ENCODE peak calls at places on chromosome 20, in six cellular contexts. U, K, R, N, W and D are unnamed samples. For H3K27me3, the result is how much of the 10 kb centered on the place peaks cover.

GRCh38 chr20:24109008-24109407 is 120.4 kb upstream of the GGTLC1 start:
- DNase-seq in U (no peak), K (no peak), R (no peak), N (no peak), W (no peak), D (no peak)

GRCh38 chr20:3171391-3172125 is 1.8 kb downstream of the LZTS3 start:
- DNase-seq in U (no peak), K (no peak), R (no peak), N (no peak), W (no peak), D (no peak)

GRCh38 chr20:59472059-59472458 is 132.3 kb upstream of the PHACTR3 start:
- DNase-seq in U (no peak), K (no peak), R (no peak), N (no peak), W (no peak), D (no peak)

GRCh38 chr20:47382746-47383145 is 26.2 kb upstream of the ZMYND8 start:
- DNase-seq in U (no peak), K (no peak), R (no peak), N (no peak), W (peak), D (no peak)

GRCh38 chr20:24776755-24777271 is 172.3 kb upstream of the CST7 start:
- DNase-seq in U (no peak), K (no peak), R (no peak), N (no peak), W (no peak), D (no peak)

GRCh38 chr20:18712877-18713276 is 100.7 kb upstream of the SCP2D1 start:
- DNase-seq in U (no peak), K (no peak), R (no peak), N (no peak), W (no peak), D (no peak)

GRCh38 chr20:16662462-16662861 is 67.4 kb upstream of the SNRPB2 start:
- DNase-seq in U (no peak), K (no peak), R (no peak), N (no peak), W (no peak), D (no peak)

GRCh38 chr20:59207742-59208357 is 44.2 kb downstream of the ZNF831 start:
- DNase-seq in U (peak), K (peak), R (peak), N (no peak), W (no peak), D (peak)

GRCh38 chr20:62522748-62523396 is 47.1 kb upstream of the GATA5 start:
- DNase-seq in U (no peak), K (no peak), R (no peak), N (no peak), W (no peak), D (no peak)

GRCh38 chr20:63835031-63835858 is 4.2 kb upstream of the ZBTB46 start:
- DNase-seq in U (no peak), K (peak), R (peak), N (peak), W (peak), D (peak)

GRCh38 chr20:36346256-36346655 is 40.1 kb downstream of the DLGAP4 start:
- DNase-seq in U (no peak), K (no peak), R (no peak), N (no peak), W (no peak), D (no peak)

GRCh38 chr20:3405696-3406358 is 1.6 kb downstream of the DNAAF9 start:
- DNase-seq in U (no peak), K (no peak), R (no peak), N (no peak), W (no peak), D (no peak)

GRCh38 chr20:59785986-59786753 is 147.3 kb downstream of the SYCP2 start:
- DNase-seq in U (no peak), K (no peak), R (no peak), N (no peak), W (no peak), D (peak)

GRCh38 chr20:58006346-58007316 is 221.8 kb downstream of the ANKRD60 start:
- DNase-seq in U (no peak), K (no peak), R (no peak), N (no peak), W (no peak), D (no peak)

GRCh38 chr20:20017852-20018245 is 687 bp downstream of the NAA20 start:
- DNase-seq in U (peak), K (no peak), R (no peak), N (no peak), W (peak), D (no peak)

GRCh38 chr20:5008743-5009142 is 7.4 kb upstream of the SLC23A2 start:
- DNase-seq in U (no peak), K (no peak), R (peak), N (peak), W (no peak), D (no peak)

DNA sequence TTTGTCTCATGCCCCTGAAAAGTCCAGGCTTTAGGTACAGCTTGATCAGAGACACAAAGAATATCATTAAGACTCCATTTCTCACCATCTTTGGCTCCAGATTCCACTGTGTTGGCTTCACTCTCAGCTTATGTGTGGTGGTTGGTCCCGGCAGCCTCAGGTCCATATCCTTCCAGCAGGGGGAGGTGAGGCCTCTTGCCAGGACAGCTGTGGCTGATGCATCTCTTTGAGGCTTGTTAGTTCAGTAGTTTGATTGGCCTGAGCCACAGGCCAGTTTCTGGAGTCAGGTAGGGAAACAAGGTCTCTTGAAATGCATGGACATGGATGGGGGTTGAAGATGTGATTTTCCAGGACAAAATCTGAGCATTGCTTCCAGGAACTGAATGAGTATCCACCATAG is 62.4 kb downstream of the JAG1 start:
- DNase-seq in U (no peak), K (no peak), R (peak), N (peak), W (peak), D (no peak)
- H3K27ac ChIP-seq in U (no peak), K (no peak), R (peak), N (no peak), W (no peak), D (no peak)

DNA sequence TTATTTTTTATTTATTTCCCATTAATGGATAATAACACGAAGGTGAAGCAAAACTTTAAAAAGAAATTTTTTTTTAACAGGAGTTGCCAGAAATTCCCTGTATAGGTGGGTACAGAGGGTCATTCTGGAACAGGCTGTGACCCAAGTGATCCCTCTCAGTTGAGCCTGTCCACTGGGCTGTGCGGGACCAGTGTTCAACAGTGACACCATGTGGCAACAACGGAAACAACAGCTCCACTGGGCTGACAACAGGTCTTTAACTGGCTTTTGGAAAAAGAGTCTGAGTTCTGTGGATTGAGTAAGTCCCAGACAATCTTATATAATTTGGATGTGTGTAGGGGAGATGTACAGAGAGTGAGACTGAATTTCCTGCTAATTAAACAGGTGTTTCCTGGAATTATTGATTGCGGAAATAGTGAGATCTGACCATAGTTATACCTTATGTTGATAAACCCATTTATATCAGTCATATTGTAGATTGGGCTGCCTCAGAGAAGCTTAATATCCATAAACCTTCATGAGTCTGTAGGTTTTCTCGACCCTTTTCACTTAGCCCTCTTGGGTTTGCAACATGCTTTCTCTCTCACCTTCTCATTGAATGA is 17.6 kb downstream of the KIAA1755 start:
- DNase-seq in U (peak), K (peak), R (no peak), N (no peak), W (no peak), D (no peak)
- TF ChIP-seq CTCF in U (peak), K (peak), R (peak), N (peak), W (peak), D (peak)

DNA sequence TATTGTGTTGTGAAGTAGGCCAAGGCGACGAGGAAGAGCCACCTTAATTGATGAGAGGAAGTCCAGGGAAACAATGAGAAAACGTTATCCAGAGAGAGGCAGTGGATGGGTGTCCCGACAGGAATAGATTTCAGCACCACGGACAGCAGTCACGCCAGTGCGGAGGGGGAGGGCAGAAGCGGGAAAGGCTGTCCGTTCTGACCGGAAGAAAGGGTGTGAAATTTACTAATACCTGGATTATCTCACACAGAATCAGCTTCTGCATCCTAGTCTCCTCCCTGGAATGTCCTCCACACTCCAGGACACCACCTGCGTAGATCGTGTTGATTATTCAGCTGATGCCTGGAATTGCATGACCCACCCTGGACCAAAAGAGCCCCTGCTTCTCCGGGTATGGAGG is 7.4 kb upstream of the BPIFA3 start:
- DNase-seq in U (peak), K (peak), R (peak), N (peak), W (peak), D (no peak)
- H3K27me3 ChIP-seq in U (under half), K (under half), R (under half), N (under half), W (under half), D (under half)

DNA sequence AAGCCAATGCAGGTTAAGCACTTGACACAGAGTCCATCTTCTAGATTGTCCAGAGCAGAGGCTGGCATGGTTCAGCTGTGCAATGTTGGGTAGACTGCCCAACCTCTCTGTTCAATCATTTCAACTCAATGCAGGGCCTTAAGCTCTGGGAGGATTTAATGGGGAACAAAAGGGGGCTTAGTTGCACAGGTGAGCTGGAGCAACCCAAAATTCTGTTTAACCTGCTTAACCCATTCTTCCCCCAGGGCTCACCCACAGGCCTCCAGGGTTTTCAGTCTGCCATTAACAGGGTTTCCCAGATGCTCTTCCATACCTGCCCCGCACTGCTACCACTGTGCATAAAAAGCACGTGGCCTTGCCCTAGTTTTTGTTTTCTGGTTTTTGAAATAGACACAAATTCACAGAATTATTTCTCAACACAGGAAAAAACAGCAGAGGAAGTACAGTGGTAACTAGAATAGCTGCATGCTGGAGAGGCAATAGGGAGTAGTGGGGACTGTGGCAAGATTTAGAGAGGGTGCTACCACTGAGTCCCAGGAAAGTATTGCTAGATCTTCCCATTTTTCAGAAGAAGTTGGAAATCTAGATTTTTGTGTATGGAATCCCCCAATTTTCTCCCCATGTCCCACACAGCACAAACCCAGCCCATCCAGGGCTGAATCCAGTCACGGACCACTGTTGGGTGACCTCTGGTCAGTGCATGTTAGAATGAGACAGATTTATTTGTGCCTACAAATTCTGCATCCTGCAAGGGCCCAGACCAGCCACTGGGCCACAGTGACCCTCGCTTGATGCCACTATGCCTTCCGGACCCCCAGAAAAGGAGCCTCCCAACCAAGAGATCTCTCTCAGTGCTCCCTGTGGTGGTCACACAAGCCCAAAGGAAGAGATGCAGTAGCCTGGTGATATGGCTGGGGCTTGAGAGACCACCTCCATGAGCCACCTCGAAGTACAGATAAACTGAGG is 4.6 kb downstream of the PTGIS start:
- DNase-seq in U (no peak), K (no peak), R (no peak), N (no peak), W (no peak), D (peak)
- H3K27ac ChIP-seq in U (no peak), K (peak), R (peak), N (no peak), W (no peak), D (peak)

GRCh38 chr20:13611726-13612125 is 27.0 kb downstream of the TASP1 start:
- DNase-seq in U (no peak), K (no peak), R (no peak), N (no peak), W (no peak), D (no peak)
- TF ChIP-seq CTCF in U (no peak), K (no peak), R (no peak), N (no peak), W (no peak), D (no peak)

GRCh38 chr20:21704408-21705385 is 767 bp upstream of the PAX1 start:
- DNase-seq in U (peak), K (no peak), R (no peak), N (no peak), W (no peak), D (no peak)

GRCh38 chr20:21703740-21704407 is 1.6 kb upstream of the PAX1 start:
- DNase-seq in U (no peak), K (no peak), R (no peak), N (no peak), W (no peak), D (no peak)

GRCh38 chr20:21702553-21703467 is 2.7 kb upstream of the PAX1 start:
- DNase-seq in U (peak), K (peak), R (peak), N (peak), W (peak), D (no peak)

GRCh38 chr20:21701171-21701876 is 4.1 kb upstream of the PAX1 start:
- DNase-seq in U (no peak), K (no peak), R (no peak), N (no peak), W (no peak), D (no peak)

DNA sequence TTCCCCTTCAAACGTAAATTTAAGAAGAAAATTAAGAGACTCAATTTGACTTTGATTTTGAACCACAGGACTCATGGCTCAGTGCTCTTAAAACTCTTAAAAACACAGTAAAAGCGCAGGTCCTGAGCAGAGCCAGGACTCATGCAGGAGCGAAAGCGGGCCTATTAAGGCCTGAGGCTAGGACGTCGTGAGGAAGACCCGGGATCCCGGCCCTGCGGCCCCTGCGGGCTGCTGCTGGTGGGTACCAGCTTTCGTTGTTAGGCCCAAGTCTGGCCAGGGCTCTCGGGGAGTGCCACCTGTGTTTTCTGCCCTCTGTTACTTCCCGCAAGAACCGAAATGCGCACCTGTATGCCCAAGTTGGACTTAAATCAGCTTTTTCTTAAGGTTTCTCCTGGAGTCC is 3.5 kb upstream of the PAX1 start:
- DNase-seq in U (no peak), K (no peak), R (no peak), N (no peak), W (no peak), D (no peak)
- H3K27me3 ChIP-seq in U (under half), K (half or more), R (half or more), N (under half), W (under half), D (under half)

DNA sequence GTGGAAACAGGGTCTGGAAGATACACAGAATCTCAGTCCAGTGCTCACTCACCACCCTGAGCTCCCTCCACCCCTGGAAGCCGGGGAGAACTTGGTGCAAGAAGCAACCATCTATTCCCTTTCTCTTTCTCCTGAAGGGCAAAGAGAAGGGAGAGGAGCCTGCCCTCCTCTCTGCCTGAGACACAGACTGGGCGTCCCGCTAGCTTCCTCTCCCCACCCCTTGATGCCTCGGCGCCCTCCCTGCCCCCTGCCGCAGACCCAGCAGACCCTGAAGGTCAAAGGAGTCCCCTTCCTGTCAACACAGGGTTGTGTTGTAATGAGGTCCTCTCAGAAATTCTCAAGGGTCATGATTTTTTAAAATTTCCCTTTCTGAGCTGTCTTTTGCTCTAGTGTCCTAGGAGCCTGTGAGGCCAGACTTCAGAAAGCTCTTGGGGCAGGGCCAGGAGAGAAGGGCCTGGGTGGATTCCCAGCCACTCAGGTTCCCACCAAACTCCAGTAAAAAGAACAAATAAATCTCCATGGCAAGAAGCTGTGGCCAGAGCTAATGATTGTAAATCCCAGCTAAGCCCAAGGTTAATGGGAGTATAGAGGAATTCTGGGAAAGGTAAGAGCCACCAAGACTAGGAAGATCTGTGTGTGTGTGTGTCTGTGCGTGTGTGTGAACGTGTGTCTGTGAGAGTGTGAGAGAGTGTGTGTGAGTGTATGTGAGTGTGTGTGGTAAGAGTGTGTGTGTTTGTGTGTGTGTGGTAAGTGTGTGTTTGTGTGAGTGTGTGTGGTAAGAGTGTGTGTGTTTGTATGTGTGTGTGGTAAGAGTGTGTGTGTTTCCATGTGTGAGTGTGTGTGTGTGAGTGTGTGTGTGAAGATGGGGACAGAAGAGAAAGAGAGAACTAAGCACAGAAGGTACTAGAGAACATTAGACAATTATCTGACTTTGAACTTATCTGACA is 1.0 kb upstream of the JPH2 start:
- DNase-seq in U (no peak), K (no peak), R (no peak), N (peak), W (peak), D (peak)
- H3K27ac ChIP-seq in U (no peak), K (peak), R (peak), N (peak), W (peak), D (peak)

GRCh38 chr20:51800132-51800721 is 2.1 kb downstream of the SALL4 start:
- DNase-seq in U (peak), K (peak), R (peak), N (no peak), W (peak), D (no peak)
- TF ChIP-seq CTCF in U (peak), K (peak), R (peak), N (peak), W (peak), D (peak)